ENCODE peak calls at places on chromosomes 16 and 17, in seven cellular contexts. M is H1, I is GM12891, P is GM12878, X is HepG2, A is SK-N-SH, W is K562. G is an unnamed sample.

GRCh38 chr17:19727466-19728113 is 11.2 kb upstream of the SLC47A2 start:
- DNase-seq in I (no peak), A (no peak), M (no peak), W (no peak), X (no peak), P (no peak), G (no peak)

GRCh38 chr17:16121915-16122314 is 93.4 kb downstream of the NCOR1 start:
- DNase-seq in I (no peak), M (no peak), W (no peak), A (no peak), X (no peak), P (no peak), G (no peak)

GRCh38 chr17:43384476-43384862 is 14.3 kb upstream of the ARL4D start:
- DNase-seq in I (no peak), X (peak), P (no peak), A (no peak), M (no peak), W (no peak), G (no peak)

GRCh38 chr17:36205637-36206458 is 5.0 kb upstream of the CCL4L2 start:
- DNase-seq in I (no peak), M (no peak), A (no peak), P (no peak), W (no peak), X (no peak), G (no peak)

GRCh38 chr17:10149573-10150399 is 48.6 kb downstream of the GAS7 start:
- DNase-seq in M (no peak), I (peak), A (no peak), W (peak), P (peak), X (no peak), G (no peak)

GRCh38 chr16:83953796-83954576 is 946 bp downstream of the OSGIN1 start:
- DNase-seq in A (no peak), X (peak), M (no peak), P (no peak), I (peak), W (peak), G (no peak)

GRCh38 chr16:31874354-31875111 is 926 bp downstream of the ZNF267 start:
- DNase-seq in X (peak), P (peak), M (no peak), I (no peak), A (peak), W (peak), G (no peak)

GRCh38 chr17:43324205-43324893 is 74.4 kb upstream of the ARL4D start:
- DNase-seq in A (no peak), P (peak), W (no peak), M (no peak), I (no peak), X (no peak), G (no peak)

GRCh38 chr16:70159355-70160348 is 13.9 kb upstream of the CLEC18C start:
- DNase-seq in X (no peak), I (no peak), W (no peak), M (no peak), A (peak), P (no peak), G (no peak)

GRCh38 chr16:68355447-68356248 is 44.8 kb downstream of the PRMT7 start:
- DNase-seq in I (no peak), A (peak), P (no peak), W (no peak), X (no peak), M (no peak), G (no peak)

GRCh38 chr17:80010283-80010858 is 25.3 kb downstream of the TBC1D16 start:
- DNase-seq in P (no peak), M (no peak), I (no peak), W (no peak), X (no peak), A (no peak), G (no peak)

GRCh38 chr16:17511340-17511739 is 40.6 kb upstream of the XYLT1 start:
- DNase-seq in X (no peak), A (peak), P (no peak), I (no peak), M (no peak), W (no peak), G (no peak)

GRCh38 chr16:11258553-11259287 is 2.7 kb upstream of the SOCS1 start:
- DNase-seq in I (peak), P (peak), A (peak), M (no peak), W (no peak), X (peak), G (peak)

GRCh38 chr17:27568811-27569210 is 62.2 kb upstream of the LGALS9 start:
- DNase-seq in M (no peak), W (no peak), X (no peak), P (no peak), I (no peak), A (no peak), G (no peak)

GRCh38 chr17:45020354-45021138 is 30.9 kb downstream of the DCAKD start:
- DNase-seq in P (no peak), W (no peak), X (no peak), M (no peak), I (no peak), A (no peak), G (no peak)

GRCh38 chr16:7268182-7268581 is 64.5 kb upstream of the RBFOX1 start:
- DNase-seq in W (peak), M (peak), X (peak), A (peak), P (no peak), I (peak), G (no peak)

GRCh38 chr16:2846511-2847310 is 11.3 kb downstream of the PRSS22 start:
- DNase-seq in W (no peak), P (no peak), A (no peak), M (no peak), I (no peak), X (no peak), G (no peak)

GRCh38 chr16:85302018-85302847 is 190.0 kb upstream of the CIBAR2 start:
- DNase-seq in W (peak), P (no peak), A (no peak), X (no peak), M (no peak), I (no peak), G (no peak)

GRCh38 chr17:37848690-37849616 is 75.3 kb upstream of the TBC1D3K start:
- DNase-seq in M (no peak), X (no peak), A (no peak), I (peak), P (peak), W (peak), G (no peak)

GRCh38 chr16:77435240-77435819 is 496 bp upstream of the ADAMTS18 start:
- DNase-seq in M (no peak), X (no peak), I (no peak), P (no peak), A (no peak), W (no peak), G (no peak)

GRCh38 chr17:74027539-74027938 is 175.9 kb upstream of the RPL38 start:
- DNase-seq in X (no peak), W (no peak), P (no peak), A (no peak), M (no peak), I (no peak), G (no peak)

GRCh38 chr17:17797119-17797809 is 39.5 kb downstream of the SREBF1 start:
- DNase-seq in X (no peak), A (no peak), I (no peak), W (no peak), M (no peak), P (no peak), G (no peak)

GRCh38 chr17:13395346-13395745 is 206.4 kb downstream of the HS3ST3A1 start:
- DNase-seq in X (no peak), P (no peak), A (no peak), I (no peak), W (no peak), M (no peak), G (no peak)

GRCh38 chr17:17084317-17084835 is 42.1 kb downstream of the MPRIP start:
- DNase-seq in A (no peak), X (no peak), W (no peak), M (no peak), I (no peak), P (no peak), G (no peak)

GRCh38 chr17:71412803-71413202 is 708.0 kb upstream of the SOX9 start:
- DNase-seq in I (no peak), A (no peak), M (no peak), X (no peak), W (no peak), P (no peak), G (no peak)
- TF ChIP-seq TAF1 in I (no peak), A (peak), M (no peak), X (no peak), W (no peak), P (no peak), G (no peak)

GRCh38 chr16:53458623-53459022 is 24.4 kb downstream of the RBL2 start:
- DNase-seq in P (no peak), W (peak), A (no peak), M (no peak), X (no peak), I (no peak), G (no peak)

GRCh38 chr16:53457670-53458069 is 23.4 kb downstream of the RBL2 start:
- DNase-seq in X (no peak), P (peak), A (no peak), I (peak), M (no peak), W (no peak), G (peak)

GRCh38 chr16:53456625-53457024 is 22.4 kb downstream of the RBL2 start:
- DNase-seq in A (no peak), I (no peak), X (no peak), P (no peak), W (no peak), M (no peak), G (no peak)
- TF ChIP-seq TAF1 in A (no peak), I (no peak), X (no peak), P (no peak), W (no peak), M (no peak), G (no peak)

DNA sequence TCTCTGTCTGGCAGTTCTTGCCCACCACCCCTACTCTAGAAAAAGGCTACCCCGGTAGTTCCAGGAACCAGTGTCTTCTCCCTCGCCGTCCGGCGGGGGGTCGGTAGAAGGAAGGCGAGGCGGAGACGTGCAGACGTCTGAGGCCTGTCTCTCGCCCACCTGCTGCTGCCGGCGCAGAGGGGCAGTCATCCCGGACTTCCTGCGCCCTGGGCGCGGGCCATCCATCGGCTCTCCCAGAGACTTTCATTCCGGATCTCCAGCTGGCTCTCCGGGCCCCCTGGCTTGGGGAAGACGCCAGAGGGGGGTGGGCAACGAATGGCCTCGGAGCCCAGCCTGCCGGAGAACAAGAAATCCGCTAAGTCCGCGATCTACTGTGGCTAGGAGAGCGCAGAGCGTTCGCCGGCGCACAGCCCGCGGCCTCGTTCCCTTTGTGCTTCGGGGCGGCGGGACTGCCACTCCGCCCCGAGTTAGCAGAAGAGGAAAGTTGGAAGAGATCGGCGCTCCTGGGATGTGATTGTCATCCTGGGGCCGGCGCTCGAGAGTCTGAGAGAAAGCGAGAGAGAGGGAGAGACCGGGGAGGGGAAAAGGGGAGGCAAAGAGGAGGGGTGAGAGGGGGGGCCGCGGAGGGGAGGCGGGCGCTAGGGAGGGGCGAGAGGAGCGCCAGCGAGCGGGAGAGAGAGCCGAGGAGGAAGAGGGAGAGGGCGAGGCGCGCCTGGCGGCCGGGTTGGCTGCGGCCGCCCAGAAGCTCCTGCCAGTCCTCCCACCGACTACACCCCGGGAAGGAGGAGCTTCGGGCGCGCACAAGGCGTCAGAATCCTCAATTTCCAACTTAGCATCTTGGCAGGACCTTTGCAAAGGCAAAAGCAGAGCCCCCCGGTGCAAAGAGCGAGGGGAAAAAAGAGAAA is at the start of gene IRX5:
- DNase-seq in M (peak), P (no peak), A (peak), X (no peak), I (no peak), W (peak), G (peak)
- TF ChIP-seq TAF1 in M (peak), P (no peak), A (peak), X (no peak), I (no peak), W (peak), G (no peak)

DNA sequence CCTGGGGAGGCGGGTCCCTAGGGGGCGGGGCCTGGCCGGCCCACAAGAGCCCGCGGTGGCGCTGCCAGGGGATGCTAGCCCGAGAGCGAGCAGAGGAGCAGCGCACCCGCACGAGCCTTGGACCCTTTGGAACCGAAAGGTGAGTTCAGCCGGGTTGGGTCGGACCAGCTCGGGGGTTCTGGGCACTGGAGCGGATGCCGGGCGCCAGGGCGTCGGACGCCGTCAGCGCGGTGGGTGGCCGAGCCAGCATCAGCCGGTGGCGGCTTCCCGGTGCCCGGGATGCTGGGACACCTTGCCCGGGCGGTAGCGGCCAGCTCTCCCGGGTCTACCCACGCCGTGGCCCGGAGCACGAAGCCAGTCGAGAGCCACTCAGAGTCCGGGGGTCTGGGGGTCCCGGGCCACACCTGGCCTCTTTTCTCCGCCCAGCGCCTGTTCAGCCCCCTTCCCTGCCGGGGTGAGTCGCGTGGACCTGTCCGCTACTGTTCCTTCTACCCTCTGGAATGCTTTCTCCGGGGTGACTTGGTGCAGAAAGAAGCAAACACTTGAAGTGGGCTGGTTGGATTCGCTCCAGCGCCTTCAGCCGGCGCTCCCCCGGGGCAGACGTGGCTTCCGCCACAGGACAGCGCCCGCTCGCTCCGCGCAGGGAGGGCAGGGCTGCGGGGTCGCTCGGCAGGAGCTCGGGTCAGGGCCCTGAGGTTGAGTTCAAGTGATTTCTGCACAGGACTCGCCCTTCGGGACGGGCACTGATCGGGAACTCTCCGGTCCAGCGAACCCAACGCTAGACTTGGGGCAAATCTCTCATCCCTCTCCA is at the start of gene SCNN1G:
- DNase-seq in I (peak), P (no peak), X (no peak), M (no peak), A (peak), W (no peak), G (no peak)
- TF ChIP-seq TAF1 in I (no peak), P (no peak), X (peak), M (no peak), A (no peak), W (no peak), G (no peak)

GRCh38 chr16:12329246-12329995 is 352.9 kb downstream of the SNX29 start:
- DNase-seq in I (no peak), X (no peak), W (no peak), P (no peak), M (no peak), A (no peak), G (no peak)
- TF ChIP-seq TAF1 in I (no peak), X (no peak), W (no peak), P (no peak), M (no peak), A (no peak), G (no peak)

GRCh38 chr16:55540221-55540620 is 26.3 kb upstream of the CAPNS2 start:
- DNase-seq in X (no peak), W (no peak), M (no peak), I (no peak), P (no peak), A (no peak), G (no peak)

GRCh38 chr16:55539488-55539887 is 27.0 kb upstream of the CAPNS2 start:
- DNase-seq in M (no peak), A (no peak), X (no peak), P (no peak), W (no peak), I (no peak), G (no peak)

GRCh38 chr16:55543470-55543869 is 23.0 kb upstream of the CAPNS2 start:
- DNase-seq in M (no peak), A (peak), X (peak), P (no peak), W (peak), I (no peak), G (no peak)

GRCh38 chr16:55539049-55539448 is 27.4 kb upstream of the CAPNS2 start:
- DNase-seq in I (no peak), X (no peak), W (no peak), P (no peak), M (no peak), A (no peak), G (no peak)

DNA sequence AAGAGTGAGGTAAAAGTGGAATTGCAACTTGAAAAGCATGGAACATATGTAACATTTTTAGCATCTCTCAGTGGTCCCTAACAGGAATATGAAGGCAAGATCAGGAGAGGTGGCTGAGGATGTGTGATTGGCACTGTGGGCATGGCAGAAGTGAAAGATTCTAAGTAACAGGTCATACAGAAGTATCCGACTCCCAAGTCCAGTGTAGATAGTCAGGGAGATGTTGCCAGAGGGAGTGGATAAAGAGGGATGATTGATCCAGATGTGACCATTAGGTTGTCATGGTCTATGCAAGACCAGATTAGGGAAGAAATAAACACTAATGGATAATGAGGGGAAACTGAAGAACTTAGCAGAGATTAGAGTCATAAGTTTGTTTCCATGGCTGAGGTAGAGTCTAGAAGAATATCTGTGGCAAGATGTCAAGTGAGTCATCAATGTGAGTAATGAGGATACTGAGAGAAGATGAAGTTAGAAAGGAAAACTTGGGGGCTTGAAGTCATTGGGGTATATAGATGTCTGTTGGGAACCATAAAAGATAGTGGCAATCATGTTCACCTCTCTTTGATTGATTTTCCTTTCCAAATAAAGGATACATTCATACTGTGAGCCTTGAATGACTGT is 23.9 kb upstream of the CAPNS2 start:
- DNase-seq in W (no peak), M (no peak), I (no peak), P (no peak), X (no peak), A (no peak), G (no peak)
- TF ChIP-seq TAF1 in W (no peak), M (no peak), I (no peak), P (no peak), X (no peak), A (no peak), G (no peak)

DNA sequence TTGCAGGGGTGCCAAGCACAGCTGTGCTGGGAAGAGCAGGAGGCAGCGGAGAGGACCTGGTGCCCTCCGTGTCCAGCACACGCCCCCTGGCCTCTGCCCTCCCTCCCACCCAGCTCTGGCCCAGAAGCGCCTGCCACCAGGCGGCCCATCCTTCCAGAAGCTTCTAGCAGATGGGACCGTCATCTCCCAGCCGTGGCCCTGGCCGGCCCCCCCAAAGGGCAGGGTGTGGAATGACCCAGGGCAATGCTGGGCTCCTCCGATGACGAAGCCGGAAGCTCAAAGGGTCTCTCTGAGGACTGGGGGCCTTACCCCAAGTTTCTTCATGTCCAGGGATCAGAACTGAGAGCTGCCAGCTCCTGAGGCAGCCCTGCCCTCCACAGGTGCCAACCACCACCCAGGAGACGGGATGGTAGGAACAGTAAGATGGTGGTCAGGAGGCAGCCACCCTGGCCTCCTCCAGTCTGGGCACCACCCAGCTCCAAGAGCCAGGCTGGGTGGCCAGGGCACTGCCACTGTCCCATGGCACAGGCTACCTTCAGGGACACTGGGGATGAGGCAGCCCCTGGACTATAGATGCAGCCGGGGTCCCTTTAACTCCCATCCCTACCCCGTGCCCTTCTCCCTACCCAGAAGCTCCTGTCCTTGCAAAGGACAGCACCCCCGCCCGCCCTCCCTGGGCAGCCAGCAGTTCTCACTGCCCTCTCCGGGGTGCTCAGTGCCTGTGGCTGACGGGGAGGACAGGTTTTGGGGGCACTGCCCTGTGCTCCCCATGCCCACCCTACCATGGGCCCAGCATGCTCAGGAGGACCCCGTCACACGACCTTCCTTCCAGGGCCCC is 6.5 kb upstream of the CDH15 start:
- DNase-seq in P (no peak), I (no peak), X (no peak), W (no peak), A (no peak), M (no peak), G (no peak)
- TF ChIP-seq TAF1 in P (no peak), I (no peak), X (no peak), W (no peak), A (no peak), M (no peak), G (no peak)

GRCh38 chr16:54176376-54176901 is 110.1 kb downstream of the IRX3 start:
- DNase-seq in M (no peak), X (peak), P (no peak), W (no peak), I (no peak), A (no peak), G (no peak)
- TF ChIP-seq TAF1 in M (no peak), X (peak), P (no peak), W (no peak), I (no peak), A (no peak), G (no peak)

GRCh38 chr16:58418601-58419000 is 26.3 kb downstream of the GINS3 start:
- DNase-seq in W (peak), M (no peak), A (no peak), P (no peak), I (no peak), X (no peak), G (no peak)
- TF ChIP-seq TAF1 in W (no peak), M (no peak), A (no peak), P (no peak), I (no peak), X (no peak), G (no peak)

GRCh38 chr17:69245617-69246016 is 17.0 kb upstream of the ABCA10 start:
- DNase-seq in M (no peak), P (no peak), X (no peak), A (no peak), I (no peak), W (no peak), G (no peak)
- TF ChIP-seq TAF1 in M (no peak), P (no peak), X (no peak), A (no peak), I (no peak), W (no peak), G (no peak)